ENCODE peak calls at places on chromosome 10, in four cellular contexts. P is spleen, K is K562, I is HCT116. H is an unnamed sample. For H3K4me1, the result is how much of the 10 kb centered on the place peaks cover.

GRCh38 chr10:46272863-46273415 is 13.9 kb upstream of the ANTXRL start:
- DNase-seq in P (peak), I (no peak), K (no peak), H (peak)

GRCh38 chr10:64814201-64814600 is 1293.0 kb downstream of the REEP3 start:
- DNase-seq in I (no peak), K (no peak), P (no peak), H (no peak)

GRCh38 chr10:14200645-14201534 is 129.8 kb downstream of the FRMD4A start:
- DNase-seq in I (no peak), K (peak), P (no peak), H (no peak)

GRCh38 chr10:119501690-119502089 is 40.8 kb downstream of the RGS10 start:
- DNase-seq in I (no peak), P (peak), K (no peak), H (no peak)

GRCh38 chr10:122232781-122233180 is 38.3 kb upstream of the BTBD16 start:
- DNase-seq in P (no peak), K (no peak), I (no peak), H (no peak)

GRCh38 chr10:62769574-62770242 is 34.8 kb upstream of the ADO start:
- DNase-seq in K (peak), I (no peak), P (no peak), H (no peak)

GRCh38 chr10:30736685-30737232 is 107.2 kb upstream of the LYZL2 start:
- DNase-seq in P (no peak), I (peak), K (no peak), H (no peak)

GRCh38 chr10:5079836-5080235 is 14.4 kb upstream of the AKR1C3 start:
- DNase-seq in I (no peak), P (no peak), K (no peak), H (no peak)

GRCh38 chr10:61406282-61406681 is 46.9 kb downstream of the TMEM26 start:
- DNase-seq in P (no peak), K (no peak), I (no peak), H (no peak)

GRCh38 chr10:116170815-116171250 is 102.2 kb downstream of the GFRA1 start:
- DNase-seq in I (no peak), K (no peak), P (no peak), H (no peak)

GRCh38 chr10:22444219-22444788 is 99.0 kb downstream of the SPAG6 start:
- DNase-seq in I (no peak), P (no peak), K (no peak), H (no peak)

GRCh38 chr10:66307826-66308225 is 618.0 kb upstream of the LRRTM3 start:
- DNase-seq in K (no peak), I (no peak), P (no peak), H (no peak)

GRCh38 chr10:89022734-89023133 is 32.1 kb downstream of the FAS start:
- DNase-seq in P (no peak), I (no peak), K (no peak), H (no peak)

GRCh38 chr10:20713420-20713819 is 183.7 kb downstream of the NEBL start:
- DNase-seq in K (no peak), I (no peak), P (no peak), H (no peak)

GRCh38 chr10:17562572-17562971 is 54.6 kb downstream of the HACD1 start:
- DNase-seq in P (no peak), I (no peak), K (no peak), H (no peak)

GRCh38 chr10:74586088-74586585 is 240.3 kb upstream of the KAT6B start:
- DNase-seq in I (no peak), K (peak), P (no peak), H (no peak)

GRCh38 chr10:8130973-8131911 is 76.8 kb downstream of the GATA3 start:
- DNase-seq in I (peak), K (no peak), P (no peak), H (no peak)

GRCh38 chr10:32199724-32200394 is 143.6 kb upstream of the KIF5B start:
- DNase-seq in K (no peak), P (no peak), I (no peak), H (no peak)

GRCh38 chr10:36023939-36024338 is 381.8 kb upstream of the FZD8 start:
- DNase-seq in P (no peak), K (no peak), I (no peak), H (no peak)

GRCh38 chr10:12965571-12965970 is 35.9 kb downstream of the CCDC3 start:
- DNase-seq in I (no peak), K (no peak), P (no peak), H (no peak)

GRCh38 chr10:26780793-26781601 is 79.8 kb downstream of the ABI1 start:
- DNase-seq in P (no peak), I (peak), K (no peak), H (no peak)

GRCh38 chr10:29949411-29950011 is 109.9 kb downstream of the JCAD start:
- DNase-seq in K (no peak), I (no peak), P (no peak), H (no peak)

GRCh38 chr10:68330852-68331454 is 911 bp upstream of the HNRNPH3 start:
- DNase-seq in K (no peak), P (peak), I (no peak), H (no peak)

GRCh38 chr10:47315426-47315825 is 6.8 kb upstream of the GDF2 start:
- DNase-seq in P (no peak), K (no peak), I (no peak), H (no peak)

GRCh38 chr10:132142396-132143161 is 44.2 kb upstream of the DPYSL4 start:
- DNase-seq in I (no peak), K (peak), P (peak), H (no peak)

GRCh38 chr10:71998840-71999194 is 34.6 kb downstream of the CHST3 start:
- DNase-seq in I (no peak), K (no peak), P (peak), H (no peak)

GRCh38 chr10:14405076-14406065 is 74.6 kb upstream of the FRMD4A start:
- DNase-seq in P (no peak), I (no peak), K (no peak), H (no peak)

GRCh38 chr10:92146072-92146471 is 144.8 kb downstream of the CPEB3 start:
- DNase-seq in K (no peak), I (no peak), P (no peak), H (no peak)

GRCh38 chr10:92142949-92143348 is 147.9 kb downstream of the CPEB3 start:
- DNase-seq in I (no peak), K (no peak), P (no peak), H (no peak)

GRCh38 chr10:92146781-92147180 is 144.1 kb downstream of the CPEB3 start:
- DNase-seq in P (no peak), I (no peak), K (no peak), H (no peak)

GRCh38 chr10:92142512-92142911 is 148.4 kb downstream of the CPEB3 start:
- DNase-seq in P (no peak), K (no peak), I (no peak), H (no peak)
- TF ChIP-seq CTCF in P (no peak), K (no peak), I (no peak), H (no peak)

GRCh38 chr10:128110339-128110738 is 15.9 kb downstream of the MKI67 start:
- DNase-seq in I (no peak), K (no peak), P (no peak), H (no peak)
- TF ChIP-seq POLR2AphosphoS5 in I (no peak), K (no peak), P (no peak), H (no peak)

GRCh38 chr10:102652170-102652926 is 8.1 kb downstream of the TRIM8 start:
- DNase-seq in P (no peak), K (no peak), I (no peak), H (no peak)

GRCh38 chr10:102654969-102655368 is 10.7 kb downstream of the TRIM8 start:
- DNase-seq in I (no peak), K (no peak), P (no peak), H (no peak)

GRCh38 chr10:102656791-102657371 is 12.6 kb downstream of the TRIM8 start:
- DNase-seq in P (peak), K (no peak), I (no peak), H (no peak)

GRCh38 chr10:102656026-102656425 is 11.7 kb downstream of the TRIM8 start:
- DNase-seq in P (peak), K (no peak), I (no peak), H (no peak)

GRCh38 chr10:102654566-102654965 is 10.3 kb downstream of the TRIM8 start:
- DNase-seq in K (no peak), I (no peak), P (no peak), H (no peak)
- H3K4me1 ChIP-seq in K (under half), I (under half), P (half or more), H (half or more)

GRCh38 chr10:70918851-70919530 is 30.6 kb upstream of the PCBD1 start:
- DNase-seq in K (peak), I (no peak), P (peak), H (no peak)

GRCh38 chr10:70917635-70918034 is 29.3 kb upstream of the PCBD1 start:
- DNase-seq in P (peak), K (no peak), I (no peak), H (no peak)

GRCh38 chr10:70921285-70921684 is 32.9 kb upstream of the PCBD1 start:
- DNase-seq in K (no peak), I (no peak), P (no peak), H (no peak)

GRCh38 chr10:70923696-70924095 is 35.3 kb upstream of the PCBD1 start:
- DNase-seq in I (no peak), P (no peak), K (no peak), H (no peak)

DNA sequence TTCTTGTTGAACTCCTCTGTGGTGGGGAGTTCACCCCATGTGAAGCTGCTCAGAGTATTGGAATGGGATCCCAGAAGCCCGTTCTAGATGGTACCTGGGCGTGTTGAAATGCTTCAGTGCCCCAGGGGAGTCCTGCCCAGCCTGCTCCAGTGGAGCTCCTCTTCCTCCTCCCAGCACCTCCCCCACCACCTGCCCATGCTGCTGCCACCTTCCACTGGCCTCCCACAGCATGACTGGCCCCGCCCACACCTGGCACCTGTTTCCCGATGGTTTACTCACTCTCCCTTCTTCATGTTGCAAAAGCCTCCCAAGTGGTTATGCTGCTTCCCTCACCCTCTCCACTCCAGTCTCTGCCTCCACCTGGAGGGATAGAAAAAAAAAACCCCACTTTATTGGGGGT is 32.2 kb upstream of the PCBD1 start:
- DNase-seq in I (no peak), K (no peak), P (peak), H (no peak)
- TF ChIP-seq CTCF in I (no peak), K (no peak), P (no peak), H (no peak)

GRCh38 chr10:94859086-94859485 is 79.4 kb upstream of the CYP2C9 start:
- DNase-seq in K (no peak), P (no peak), I (no peak), H (no peak)
- TF ChIP-seq POLR2AphosphoS5 in K (no peak), P (no peak), I (no peak), H (no peak)

H was measured in suprapubic skin.